ENCODE peak calls at places on chromosomes 2 and 18, in five cellular contexts. Y is memory B cell, W is left kidney, H is NCI-H446 treated with DMSO at 0.1 percent for 48 hours, B is endothelial cell. P is an unnamed sample.

GRCh38 chr2:23513245-23513880 is 128.4 kb downstream of the KLHL29 start:
- DNase-seq in Y (no peak), W (peak), H (no peak), B (no peak), P (peak)

GRCh38 chr2:127721311-127721977 is 20.1 kb downstream of the SFT2D3 start:
- DNase-seq in Y (no peak), W (no peak), H (no peak), B (no peak), P (no peak)

GRCh38 chr18:78140294-78140693 is 839.3 kb upstream of the SALL3 start:
- DNase-seq in Y (no peak), W (no peak), H (no peak), B (no peak), P (no peak)

GRCh38 chr18:8609711-8610441 is 639 bp downstream of the RAB12 start:
- DNase-seq in Y (no peak), W (peak), H (no peak), B (peak), P (no peak)

GRCh38 chr2:236871500-236872001 is 214.1 kb upstream of the COPS8 start:
- DNase-seq in Y (no peak), W (no peak), H (no peak), B (peak), P (no peak)

GRCh38 chr2:53130441-53130943 is 637.1 kb upstream of the CHAC2 start:
- DNase-seq in Y (no peak), W (no peak), H (no peak), B (no peak), P (no peak)

GRCh38 chr18:70421471-70421870 is 132.6 kb downstream of the SOCS6 start:
- DNase-seq in Y (no peak), W (peak), H (no peak), B (no peak), P (no peak)

GRCh38 chr2:27958711-27959378 is 68.3 kb downstream of the BABAM2 start:
- DNase-seq in Y (no peak), W (no peak), H (no peak), B (no peak), P (no peak)

GRCh38 chr18:39701839-39702238 is 2136.2 kb upstream of the CELF4 start:
- DNase-seq in Y (no peak), W (no peak), H (no peak), B (no peak), P (no peak)

GRCh38 chr2:224671731-224672130 is 44.4 kb downstream of the CCDC195 start:
- DNase-seq in Y (no peak), W (no peak), H (peak), B (no peak), P (no peak)

GRCh38 chr2:174004900-174005605 is 39.9 kb upstream of the SP3 start:
- DNase-seq in Y (no peak), W (no peak), H (no peak), B (no peak), P (no peak)

GRCh38 chr2:70087703-70088507 is 628 bp downstream of the PCBP1 start:
- DNase-seq in Y (peak), W (peak), H (no peak), B (peak), P (peak)

GRCh38 chr2:43136862-43137261 is 89.5 kb downstream of the ZFP36L2 start:
- DNase-seq in Y (no peak), W (peak), H (no peak), B (no peak), P (no peak)

GRCh38 chr2:138113871-138114525 is 149.7 kb downstream of the HNMT start:
- DNase-seq in Y (no peak), W (no peak), H (no peak), B (no peak), P (no peak)

GRCh38 chr2:45649457-45649854 is 2.0 kb upstream of the PRKCE start:
- DNase-seq in Y (no peak), W (peak), H (no peak), B (no peak), P (peak)

GRCh38 chr2:174124171-174124570 is 124.2 kb downstream of the OLA1 start:
- DNase-seq in Y (no peak), W (peak), H (no peak), B (no peak), P (no peak)

GRCh38 chr18:46073474-46074331 is 1.6 kb upstream of the PSTPIP2 start:
- DNase-seq in Y (peak), W (peak), H (peak), B (peak), P (peak)

GRCh38 chr2:44444881-44445280 is 83.1 kb downstream of the CAMKMT start:
- DNase-seq in Y (no peak), W (no peak), H (no peak), B (no peak), P (no peak)

GRCh38 chr18:76161983-76162382 is 333.1 kb downstream of the ZNF516 start:
- DNase-seq in Y (no peak), W (no peak), H (no peak), B (no peak), P (no peak)

GRCh38 chr2:174247474-174248186 is 702 bp downstream of the OLA1 start:
- DNase-seq in Y (no peak), W (peak), H (no peak), B (peak), P (no peak)

GRCh38 chr18:7370812-7371211 is 139.9 kb downstream of the LRRC30 start:
- DNase-seq in Y (no peak), W (peak), H (no peak), B (peak), P (no peak)

GRCh38 chr2:53018830-53019425 is 748.7 kb upstream of the CHAC2 start:
- DNase-seq in Y (no peak), W (peak), H (peak), B (no peak), P (no peak)

GRCh38 chr2:27573452-27573851 is 9.4 kb upstream of the ZNF512 start:
- DNase-seq in Y (no peak), W (no peak), H (no peak), B (no peak), P (no peak)

GRCh38 chr2:71923887-71924533 is 223.7 kb downstream of the CYP26B1 start:
- DNase-seq in Y (peak), W (peak), H (peak), B (peak), P (peak)

GRCh38 chr18:29248856-29249255 is 1071.9 kb upstream of the CDH2 start:
- DNase-seq in Y (no peak), W (no peak), H (no peak), B (no peak), P (no peak)